ENCODE peak calls at places on chromosomes 6 and 20, in five cellular contexts. X is OCI-LY7, Q is mesenchymal stem cell, Z is T-helper 2 cell, B is NCI-H82. K is an unnamed sample.

GRCh38 chr20:48770700-48771099 is 57.1 kb downstream of the PREX1 start:
- DNase-seq in Q (no peak), X (no peak), Z (no peak), B (no peak), K (peak; percentile 15)

GRCh38 chr6:124881898-124882579 is 80.2 kb upstream of the RNF217 start:
- DNase-seq in X (no peak), B (peak; percentile 86), Z (no peak), Q (peak; percentile 70), K (peak; percentile 74)

GRCh38 chr6:154245542-154245941 is 111.1 kb downstream of the IPCEF1 start:
- DNase-seq in B (no peak), Z (no peak), Q (no peak), X (no peak), K (no peak)

GRCh38 chr6:1641391-1641790 is 31.7 kb downstream of the FOXC1 start:
- DNase-seq in Q (no peak), X (no peak), Z (no peak), B (no peak), K (no peak)

GRCh38 chr20:37381621-37382538 is 35.9 kb downstream of the SRC start:
- DNase-seq in Z (no peak), X (peak; percentile 42), Q (no peak), B (no peak), K (no peak)

GRCh38 chr6:81026041-81026553 is 726.4 kb downstream of the TENT5A start:
- DNase-seq in Z (no peak), B (no peak), X (no peak), Q (no peak), K (no peak)

GRCh38 chr6:85035769-85036168 is 271.4 kb upstream of the TBX18 start:
- DNase-seq in Z (no peak), B (no peak), X (no peak), Q (no peak), K (no peak)

GRCh38 chr6:108862479-108863191 is 14.4 kb downstream of the ARMC2 start:
- DNase-seq in Z (no peak), X (no peak), Q (no peak), B (no peak), K (no peak)

GRCh38 chr6:132466952-132467351 is 46.0 kb downstream of the STX7 start:
- DNase-seq in Z (no peak), X (no peak), Q (peak; percentile 29), B (no peak), K (no peak)

K was measured in NCI-H69.